ENCODE peak calls at places on chromosomes 12 and 14, in four cellular contexts. One of them, this sample, is unnamed.

GRCh38 chr12:32504626-32505025 is 105.3 kb downstream of the FGD4 start:
- DNase-seq in iris pigment epithelial cell: no peak
- DNase-seq in H9: no peak
- DNase-seq in kidney tubule cell: peak
- DNase-seq in this sample: no peak

GRCh38 chr12:56231184-56231582 is 1.3 kb downstream of the SLC39A5 start:
- DNase-seq in kidney tubule cell: no peak
- DNase-seq in H9: no peak
- DNase-seq in iris pigment epithelial cell: no peak
- DNase-seq in this sample: no peak

GRCh38 chr14:55671641-55672040 is 91.6 kb downstream of the KTN1 start:
- DNase-seq in kidney tubule cell: no peak
- DNase-seq in H9: no peak
- DNase-seq in iris pigment epithelial cell: peak
- DNase-seq in this sample: peak

GRCh38 chr14:32508281-32508680 is 179.2 kb downstream of the AKAP6 start:
- DNase-seq in kidney tubule cell: no peak
- DNase-seq in H9: no peak
- DNase-seq in iris pigment epithelial cell: peak
- DNase-seq in this sample: peak

GRCh38 chr14:70884595-70885342 is 22.5 kb upstream of the PCNX1 start:
- DNase-seq in kidney tubule cell: peak
- DNase-seq in H9: no peak
- DNase-seq in iris pigment epithelial cell: peak
- DNase-seq in this sample: no peak

GRCh38 chr12:6899837-6900519 is 4.6 kb upstream of the LRRC23 start:
- DNase-seq in H9: peak
- DNase-seq in kidney tubule cell: no peak
- DNase-seq in iris pigment epithelial cell: peak
- DNase-seq in this sample: peak

GRCh38 chr14:20707622-20708021 is 19.1 kb downstream of the ANG start:
- DNase-seq in kidney tubule cell: peak
- DNase-seq in H9: no peak
- DNase-seq in iris pigment epithelial cell: peak
- DNase-seq in this sample: peak

GRCh38 chr14:105325716-105326567 is 11.4 kb downstream of the PACS2 start:
- DNase-seq in H9: no peak
- DNase-seq in iris pigment epithelial cell: no peak
- DNase-seq in kidney tubule cell: no peak
- DNase-seq in this sample: no peak

GRCh38 chr12:8156845-8157244 is at the start of gene ZNF705A:
- DNase-seq in iris pigment epithelial cell: peak
- DNase-seq in H9: no peak
- DNase-seq in kidney tubule cell: peak
- DNase-seq in this sample: peak

GRCh38 chr14:64993263-64993662 is 6.6 kb downstream of the FNTB start:
- DNase-seq in kidney tubule cell: no peak
- DNase-seq in H9: no peak
- DNase-seq in iris pigment epithelial cell: peak
- DNase-seq in this sample: peak

GRCh38 chr14:26596722-26597030 is 1.2 kb downstream of the NOVA1 start:
- DNase-seq in H9: peak
- DNase-seq in iris pigment epithelial cell: peak
- DNase-seq in kidney tubule cell: peak
- DNase-seq in this sample: peak

GRCh38 chr14:32603992-32604391 is 274.9 kb downstream of the AKAP6 start:
- DNase-seq in H9: no peak
- DNase-seq in iris pigment epithelial cell: no peak
- DNase-seq in kidney tubule cell: no peak
- DNase-seq in this sample: no peak

GRCh38 chr14:96182546-96182945 is 22.1 kb upstream of the BDKRB2 start:
- DNase-seq in kidney tubule cell: no peak
- DNase-seq in iris pigment epithelial cell: no peak
- DNase-seq in H9: no peak
- DNase-seq in this sample: no peak

GRCh38 chr12:26939953-26940352 is 1.7 kb downstream of the FGFR1OP2 start:
- DNase-seq in H9: no peak
- DNase-seq in kidney tubule cell: no peak
- DNase-seq in iris pigment epithelial cell: no peak
- DNase-seq in this sample: no peak

GRCh38 chr14:104795468-104795780 is at the start of gene AKT1:
- DNase-seq in kidney tubule cell: no peak
- DNase-seq in H9: no peak
- DNase-seq in iris pigment epithelial cell: no peak
- DNase-seq in this sample: no peak

This sample was measured in fibroblast of pulmonary artery.